ENCODE peak calls at places on chromosome 13, in ten cellular contexts. C is thoracic aorta, D is colonic mucosa, A is cardiac fibroblast, M is GM10248, X is body of pancreas, O is psoas muscle, J is GM06990, L is adrenal gland, H is dorsolateral prefrontal cortex. E is an unnamed sample.

GRCh38 chr13:113906566-113906965 is 42.7 kb upstream of the GAS6 start:
- DNase-seq in C (no peak), D (peak), A (no peak), M (no peak), X (no peak), O (no peak), J (no peak), L (peak), H (no peak), E (no peak)

GRCh38 chr13:97696921-97697320 is 256.6 kb upstream of the IPO5 start:
- DNase-seq in C (no peak), D (no peak), A (no peak), M (no peak), X (no peak), O (no peak), J (no peak), L (no peak), H (no peak), E (no peak)

GRCh38 chr13:37526710-37527446 is 71.7 kb downstream of the POSTN start:
- DNase-seq in C (no peak), D (no peak), A (peak), M (no peak), X (no peak), O (no peak), J (no peak), L (no peak), H (no peak), E (no peak)

GRCh38 chr13:42702726-42703125 is 78.7 kb upstream of the FAM216B start:
- DNase-seq in C (no peak), D (no peak), A (peak), M (no peak), X (no peak), O (no peak), J (no peak), L (no peak), H (no peak), E (no peak)

GRCh38 chr13:20258208-20258962 is 26.3 kb upstream of the GJB6 start:
- DNase-seq in C (no peak), D (no peak), A (no peak), M (no peak), X (no peak), O (no peak), J (no peak), L (no peak), H (no peak), E (no peak)

GRCh38 chr13:23643828-23644419 is 73.7 kb downstream of the TNFRSF19 start:
- DNase-seq in C (no peak), D (no peak), A (no peak), M (no peak), X (no peak), O (no peak), J (no peak), L (no peak), H (no peak), E (no peak)

GRCh38 chr13:98542568-98543379 is 34.1 kb downstream of the STK24 start:
- DNase-seq in C (no peak), D (no peak), A (no peak), M (peak), X (no peak), O (no peak), J (no peak), L (no peak), H (no peak), E (no peak)

GRCh38 chr13:64234255-64234654 is 2818.6 kb upstream of the PCDH20 start:
- DNase-seq in C (no peak), D (no peak), A (peak), M (no peak), X (no peak), O (no peak), J (no peak), L (no peak), H (no peak), E (no peak)

GRCh38 chr13:99961634-99962033 is 9.9 kb downstream of the ZIC5 start:
- DNase-seq in C (no peak), D (no peak), A (no peak), M (no peak), X (no peak), O (no peak), J (no peak), L (no peak), H (no peak), E (no peak)

GRCh38 chr13:24272452-24273161 is 36.8 kb upstream of the C1QTNF9 start:
- DNase-seq in C (no peak), D (peak), A (no peak), M (no peak), X (no peak), O (peak), J (no peak), L (peak), H (no peak), E (no peak)

GRCh38 chr13:48144413-48145035 is 49.6 kb upstream of the MED4 start:
- DNase-seq in C (no peak), D (no peak), A (peak), M (no peak), X (peak), O (no peak), J (no peak), L (peak), H (no peak), E (no peak)

GRCh38 chr13:99922631-99923404 is 48.7 kb downstream of the ZIC5 start:
- DNase-seq in C (no peak), D (peak), A (no peak), M (no peak), X (no peak), O (no peak), J (no peak), L (no peak), H (no peak), E (no peak)

GRCh38 chr13:23718916-23719470 is 148.8 kb downstream of the TNFRSF19 start:
- DNase-seq in C (no peak), D (no peak), A (no peak), M (no peak), X (no peak), O (no peak), J (no peak), L (no peak), H (no peak), E (no peak)

GRCh38 chr13:40152145-40152544 is 496.7 kb downstream of the COG6 start:
- DNase-seq in C (peak), D (no peak), A (peak), M (no peak), X (no peak), O (no peak), J (no peak), L (no peak), H (no peak), E (no peak)

GRCh38 chr13:51456510-51456909 is 3.7 kb upstream of the INTS6 start:
- DNase-seq in C (no peak), D (no peak), A (no peak), M (no peak), X (no peak), O (no peak), J (no peak), L (no peak), H (no peak), E (no peak)

GRCh38 chr13:113589961-113590339 is 5.4 kb downstream of the TFDP1 start:
- DNase-seq in C (no peak), D (peak), A (no peak), M (peak), X (no peak), O (no peak), J (no peak), L (no peak), H (no peak), E (no peak)

GRCh38 chr13:114010401-114011101 is 36.7 kb upstream of the C13orf46 start:
- DNase-seq in C (no peak), D (no peak), A (no peak), M (no peak), X (no peak), O (peak), J (no peak), L (no peak), H (no peak), E (no peak)

GRCh38 chr13:113731192-113732175 is 27.5 kb upstream of the TMEM255B start:
- DNase-seq in C (no peak), D (no peak), A (no peak), M (no peak), X (no peak), O (no peak), J (no peak), L (no peak), H (no peak), E (no peak)

GRCh38 chr13:21297452-21297851 is 121.0 kb downstream of the MRPL57 start:
- DNase-seq in C (no peak), D (no peak), A (no peak), M (no peak), X (no peak), O (no peak), J (no peak), L (no peak), H (no peak), E (no peak)

GRCh38 chr13:92354583-92354982 is 872.0 kb upstream of the GPC6 start:
- DNase-seq in C (no peak), D (no peak), A (peak), M (no peak), X (no peak), O (no peak), J (no peak), L (no peak), H (no peak), E (no peak)

DNA sequence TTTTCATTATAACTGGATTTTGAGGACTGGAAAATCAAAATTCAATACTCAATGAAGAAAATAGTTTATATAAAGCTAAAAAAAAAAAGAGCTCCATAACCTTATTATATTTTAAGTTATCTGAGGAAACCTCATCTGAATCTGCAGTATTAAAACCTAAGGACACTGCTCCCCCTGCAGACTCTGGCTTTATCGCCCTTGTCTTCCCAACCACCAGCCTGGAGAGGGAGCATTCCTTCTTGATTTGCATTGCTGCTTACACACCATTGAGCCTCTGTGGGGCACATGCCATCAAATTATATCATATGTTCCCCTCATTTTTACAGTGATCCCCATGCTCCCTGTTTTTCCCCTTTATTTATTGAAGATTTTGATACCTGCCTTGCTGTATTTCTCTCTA is 871.4 kb upstream of the GPC6 start:
- DNase-seq in C (no peak), D (peak), A (peak), M (no peak), X (peak), O (no peak), J (no peak), L (no peak), H (no peak), E (peak)
- TF ChIP-seq CTCF in C (no peak), D (no peak), A (peak), M (no peak), X (peak), O (no peak), J (no peak), L (no peak), H (no peak), E (peak)

DNA sequence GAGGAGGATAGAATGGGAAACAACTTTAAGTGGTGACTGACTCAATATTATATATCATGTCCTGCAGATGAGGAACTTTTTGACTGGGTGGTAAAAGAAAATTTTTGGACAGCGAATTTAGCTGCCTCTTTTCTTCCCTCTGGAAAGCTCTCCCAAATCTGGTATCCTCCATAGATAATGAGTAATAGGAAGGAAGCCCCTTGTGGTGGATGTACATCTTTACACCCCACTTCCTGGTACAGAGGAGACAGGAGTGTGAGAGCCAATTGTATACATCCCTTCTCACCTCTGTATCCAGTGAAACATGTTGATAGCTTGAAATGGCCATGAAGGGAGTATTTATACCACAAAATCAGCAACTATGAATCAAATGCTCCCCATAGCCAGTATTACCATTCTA is 17.2 kb upstream of the TDRD3 start:
- DNase-seq in C (no peak), D (no peak), A (no peak), M (no peak), X (no peak), O (no peak), J (no peak), L (no peak), H (no peak), E (no peak)
- TF ChIP-seq CTCF in C (no peak), D (no peak), A (no peak), M (no peak), X (no peak), O (no peak), J (no peak), L (no peak), H (no peak), E (no peak)

GRCh38 chr13:110682746-110683145 is 23.2 kb downstream of the CARS2 start:
- DNase-seq in C (no peak), D (no peak), A (no peak), M (no peak), X (no peak), O (no peak), J (no peak), L (no peak), H (no peak), E (no peak)

GRCh38 chr13:110677731-110678545 is 28.0 kb downstream of the CARS2 start:
- DNase-seq in C (no peak), D (no peak), A (no peak), M (peak), X (no peak), O (no peak), J (no peak), L (no peak), H (no peak), E (no peak)

GRCh38 chr13:110683203-110683883 is 22.6 kb downstream of the CARS2 start:
- DNase-seq in C (no peak), D (no peak), A (peak), M (no peak), X (peak), O (no peak), J (no peak), L (no peak), H (no peak), E (no peak)

GRCh38 chr13:110681868-110682550 is 23.9 kb downstream of the CARS2 start:
- DNase-seq in C (no peak), D (no peak), A (no peak), M (no peak), X (no peak), O (no peak), J (no peak), L (no peak), H (no peak), E (no peak)

GRCh38 chr13:110680852-110681251 is 25.1 kb downstream of the CARS2 start:
- DNase-seq in C (no peak), D (no peak), A (peak), M (peak), X (no peak), O (no peak), J (no peak), L (no peak), H (no peak), E (no peak)
- TF ChIP-seq CTCF in C (peak), D (no peak), A (peak), M (peak), X (peak), O (peak), J (peak), L (peak), H (no peak), E (peak)

DNA sequence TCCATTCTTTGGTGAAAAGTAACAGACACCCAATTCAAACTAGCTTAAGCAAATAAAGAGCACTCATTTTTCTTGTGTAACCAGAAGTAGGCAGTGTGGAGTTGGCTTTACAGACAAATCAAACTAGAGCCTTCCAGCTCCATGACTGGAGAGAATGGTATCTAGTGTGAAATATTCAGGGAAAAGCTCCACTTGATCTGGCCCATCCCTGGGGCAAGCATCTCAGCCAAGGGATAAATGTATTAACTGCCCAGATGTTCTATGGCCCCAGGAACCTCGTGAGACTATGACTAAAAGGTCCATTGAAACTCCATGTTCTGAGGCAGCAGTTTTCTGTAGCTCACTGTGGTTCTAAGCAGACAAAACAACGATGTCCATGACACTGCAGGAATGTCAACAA is 49.9 kb downstream of the TBC1D4 start:
- DNase-seq in C (no peak), D (no peak), A (peak), M (no peak), X (no peak), O (no peak), J (no peak), L (no peak), H (no peak), E (no peak)
- TF ChIP-seq CTCF in C (no peak), D (no peak), A (peak), M (peak), X (no peak), O (no peak), J (peak), L (no peak), H (no peak), E (no peak)

GRCh38 chr13:31699650-31700049 is 39.7 kb upstream of the RXFP2 start:
- DNase-seq in C (no peak), D (no peak), A (peak), M (no peak), X (no peak), O (no peak), J (no peak), L (no peak), H (no peak), E (no peak)
- TF ChIP-seq CTCF in C (no peak), D (no peak), A (peak), M (no peak), X (no peak), O (no peak), J (no peak), L (no peak), H (no peak), E (peak)

GRCh38 chr13:75691183-75691582 is 55.1 kb downstream of the LMO7 start:
- DNase-seq in C (no peak), D (no peak), A (no peak), M (no peak), X (no peak), O (no peak), J (no peak), L (no peak), H (no peak), E (no peak)

GRCh38 chr13:75685239-75685697 is 49.1 kb downstream of the LMO7 start:
- DNase-seq in C (no peak), D (no peak), A (peak), M (no peak), X (no peak), O (no peak), J (no peak), L (no peak), H (no peak), E (no peak)

GRCh38 chr13:75689686-75690085 is 53.6 kb downstream of the LMO7 start:
- DNase-seq in C (no peak), D (no peak), A (no peak), M (no peak), X (no peak), O (no peak), J (no peak), L (no peak), H (no peak), E (no peak)

GRCh38 chr13:75693227-75693626 is 57.1 kb downstream of the LMO7 start:
- DNase-seq in C (no peak), D (no peak), A (no peak), M (no peak), X (no peak), O (no peak), J (no peak), L (no peak), H (no peak), E (no peak)

GRCh38 chr13:75687145-75687763 is 51.1 kb downstream of the LMO7 start:
- DNase-seq in C (no peak), D (no peak), A (peak), M (no peak), X (no peak), O (no peak), J (no peak), L (no peak), H (no peak), E (peak)
- TF ChIP-seq CTCF in C (peak), D (peak), A (peak), M (peak), X (peak), O (peak), J (peak), L (peak), H (peak), E (peak)

GRCh38 chr13:29524176-29524575 is 71.3 kb downstream of the SLC7A1 start:
- DNase-seq in C (no peak), D (no peak), A (peak), M (no peak), X (no peak), O (peak), J (no peak), L (no peak), H (no peak), E (no peak)

GRCh38 chr13:29524641-29525040 is 70.8 kb downstream of the SLC7A1 start:
- DNase-seq in C (no peak), D (no peak), A (no peak), M (no peak), X (no peak), O (no peak), J (no peak), L (no peak), H (no peak), E (no peak)

GRCh38 chr13:29521336-29521735 is 74.2 kb downstream of the SLC7A1 start:
- DNase-seq in C (no peak), D (no peak), A (no peak), M (no peak), X (no peak), O (no peak), J (no peak), L (no peak), H (no peak), E (no peak)

GRCh38 chr13:29522044-29522685 is 73.3 kb downstream of the SLC7A1 start:
- DNase-seq in C (peak), D (no peak), A (peak), M (no peak), X (no peak), O (no peak), J (no peak), L (no peak), H (no peak), E (peak)

DNA sequence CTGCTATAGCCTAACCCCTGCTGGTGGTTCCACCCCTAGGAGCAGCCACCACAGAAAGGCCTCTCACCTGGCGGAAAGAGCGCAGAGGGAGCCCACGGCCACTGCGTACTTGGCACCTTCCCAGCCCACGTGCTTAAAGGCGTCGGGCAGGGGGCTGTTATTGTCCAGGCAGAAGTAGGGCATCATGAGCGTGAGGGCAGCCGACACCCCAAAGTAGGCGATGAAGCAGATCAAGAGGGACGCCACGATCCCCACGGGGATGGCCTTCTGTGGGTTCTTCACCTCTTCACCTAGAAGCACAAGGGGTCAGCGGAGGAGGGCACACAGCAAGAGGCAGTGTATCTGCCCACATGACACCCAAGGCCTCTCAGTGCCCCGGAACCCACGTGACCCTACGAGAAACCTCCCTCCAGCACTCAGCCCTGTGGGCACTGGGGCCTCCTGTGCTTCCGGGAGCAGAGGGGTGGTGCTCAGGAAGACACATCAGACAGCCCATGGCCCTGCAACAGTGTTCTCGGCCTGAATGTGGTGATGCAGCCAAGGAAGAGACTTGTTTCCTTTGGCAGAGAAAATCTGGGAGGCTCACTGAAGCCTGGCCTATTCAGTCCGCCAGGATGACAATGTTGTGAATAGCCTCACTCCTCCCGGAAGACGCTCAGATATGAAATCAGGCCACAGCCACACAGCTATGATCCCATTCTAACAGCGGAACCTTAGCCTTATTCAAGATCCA is 72.1 kb downstream of the SLC7A1 start:
- DNase-seq in C (no peak), D (no peak), A (peak), M (no peak), X (no peak), O (peak), J (no peak), L (no peak), H (no peak), E (no peak)
- TF ChIP-seq CTCF in C (no peak), D (no peak), A (peak), M (no peak), X (no peak), O (no peak), J (no peak), L (no peak), H (no peak), E (no peak)

DNA sequence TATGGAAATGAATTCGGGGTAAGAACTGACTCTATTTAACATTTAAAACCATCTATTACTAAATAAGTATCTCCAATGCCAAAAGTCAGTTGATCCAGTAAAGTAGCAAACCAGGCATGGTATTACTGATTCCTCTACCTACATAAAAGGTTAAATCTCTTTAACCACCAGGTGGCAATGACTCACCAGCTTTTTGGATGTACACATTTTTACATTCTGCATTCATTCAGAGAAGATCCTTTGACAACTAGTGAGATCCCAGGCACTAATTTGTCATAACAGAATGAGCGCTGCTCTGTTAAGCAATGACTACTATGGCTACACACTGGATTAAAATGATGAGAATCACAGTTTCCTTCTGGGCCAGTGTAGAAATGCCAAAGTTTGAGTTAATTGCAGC is 329.8 kb upstream of the GPC6 start:
- DNase-seq in C (no peak), D (no peak), A (peak), M (no peak), X (no peak), O (no peak), J (no peak), L (no peak), H (no peak), E (peak)
- TF ChIP-seq CTCF in C (no peak), D (no peak), A (no peak), M (no peak), X (peak), O (no peak), J (no peak), L (no peak), H (no peak), E (peak)